ENCODE peak calls at places on chromosomes 16 and 17, in five cellular contexts. X is GM23338, D is A549, F is GM12878, A is HepG2. W is an unnamed sample.

GRCh38 chr16:7962480-7962879 is 627.8 kb downstream of the TMEM114 start:
- DNase-seq in A (no peak), D (no peak), F (no peak), X (no peak), W (no peak)

GRCh38 chr17:77927777-77928518 is 30.6 kb upstream of the TNRC6C start:
- DNase-seq in A (no peak), D (no peak), F (no peak), X (no peak), W (no peak)

GRCh38 chr17:48611681-48612455 is 1.1 kb upstream of the HOXB7 start:
- DNase-seq in X (peak; percentile 72), D (peak; percentile 70), A (no peak), F (no peak), W (no peak)

GRCh38 chr16:8888951-8889892 is 7.1 kb downstream of the LITAFD start:
- DNase-seq in A (no peak), D (no peak), F (no peak), X (no peak), W (no peak)

GRCh38 chr17:27478901-27479531 is 22.8 kb downstream of the KSR1 start:
- DNase-seq in D (no peak), F (no peak), A (no peak), X (no peak), W (no peak)

GRCh38 chr16:88469615-88470395 is 16.7 kb downstream of the ZFPM1 start:
- DNase-seq in F (no peak), D (no peak), X (no peak), A (no peak), W (no peak)

GRCh38 chr16:82824408-82824807 is 197.6 kb downstream of the CDH13 start:
- DNase-seq in F (no peak), D (no peak), X (no peak), A (no peak), W (peak; percentile 1)

GRCh38 chr16:57747496-57747895 is 11.9 kb downstream of the KATNB1 start:
- DNase-seq in A (no peak), D (no peak), F (no peak), X (no peak), W (no peak)

GRCh38 chr16:85036398-85037049 is 8.9 kb downstream of the KIAA0513 start:
- DNase-seq in A (no peak), D (no peak), F (no peak), X (no peak), W (no peak)

GRCh38 chr17:65741690-65742089 is 180.2 kb upstream of the AXIN2 start:
- DNase-seq in D (no peak), X (no peak), F (no peak), A (no peak), W (no peak)

GRCh38 chr17:45985447-45985846 is 13.6 kb upstream of the STH start:
- DNase-seq in X (no peak), F (no peak), D (no peak), A (no peak), W (no peak)

GRCh38 chr16:11253009-11253994 is 2.7 kb downstream of the SOCS1 start:
- DNase-seq in X (no peak), F (no peak), A (no peak), D (no peak), W (peak; percentile 46)

GRCh38 chr17:34443832-34444469 is 80.9 kb upstream of the CCL1 start:
- DNase-seq in D (peak; percentile 48), F (no peak), X (peak; percentile 60), A (peak; percentile 9), W (peak; percentile 24)

GRCh38 chr16:2486645-2487516 is 12.0 kb downstream of the TBC1D24 start:
- DNase-seq in D (no peak), X (no peak), A (no peak), F (peak; percentile 51), W (no peak)

GRCh38 chr17:3732171-3732570 is 8.5 kb downstream of the HASPIN start:
- DNase-seq in D (no peak), A (peak; percentile 59), X (no peak), F (peak; percentile 60), W (peak; percentile 60)

GRCh38 chr17:61309857-61310256 is 89.8 kb upstream of the TBX2 start:
- DNase-seq in F (no peak), A (no peak), D (no peak), X (no peak), W (no peak)

GRCh38 chr17:49438885-49439284 is 24.2 kb upstream of the PHB1 start:
- DNase-seq in D (no peak), X (peak; percentile 41), A (no peak), F (no peak), W (no peak)

GRCh38 chr16:27700596-27700995 is 150.7 kb downstream of the KATNIP start:
- DNase-seq in F (no peak), X (no peak), D (no peak), A (no peak), W (no peak)

GRCh38 chr16:65342231-65342866 is 220.5 kb upstream of the CDH11 start:
- DNase-seq in F (no peak), X (peak; percentile 44), D (no peak), A (no peak), W (no peak)

GRCh38 chr16:58591083-58591482 is 38.5 kb downstream of the CNOT1 start:
- DNase-seq in D (no peak), X (no peak), F (no peak), A (no peak), W (no peak)

GRCh38 chr16:27189335-27189972 is 13.9 kb upstream of the KDM8 start:
- DNase-seq in F (no peak), D (no peak), A (no peak), X (peak; percentile 20), W (no peak)

GRCh38 chr17:27807567-27808470 is 7.5 kb upstream of the NOS2 start:
- DNase-seq in A (no peak), F (peak; percentile 83), X (no peak), D (no peak), W (no peak)

GRCh38 chr17:80824549-80825470 is 166.8 kb upstream of the CHMP6 start:
- DNase-seq in F (no peak), D (no peak), X (no peak), A (no peak), W (peak; percentile 17)

GRCh38 chr17:7176107-7176851 is 2.9 kb downstream of the ASGR1 start:
- DNase-seq in F (no peak), X (no peak), A (no peak), D (no peak), W (no peak)

GRCh38 chr17:7176870-7177209 is 2.3 kb downstream of the ASGR1 start:
- DNase-seq in A (no peak), X (peak; percentile 61), F (no peak), D (no peak), W (no peak)

GRCh38 chr17:7175363-7175733 is 3.8 kb downstream of the ASGR1 start:
- DNase-seq in A (no peak), X (no peak), D (no peak), F (no peak), W (no peak)

GRCh38 chr17:7173687-7174602 is 5.2 kb downstream of the ASGR1 start:
- DNase-seq in F (no peak), A (no peak), D (no peak), X (peak; percentile 96), W (no peak)

GRCh38 chr17:7174603-7175362 is 4.4 kb downstream of the ASGR1 start:
- DNase-seq in F (no peak), X (no peak), D (no peak), A (no peak), W (no peak)
- TF ChIP-seq JUNB in F (no peak), X (no peak), D (no peak), A (no peak), W (no peak)

GRCh38 chr17:74516561-74516960 is 14.7 kb downstream of the CD300LB start:
- DNase-seq in A (no peak), F (no peak), D (no peak), X (no peak), W (no peak)
- TF ChIP-seq JUNB in A (no peak), F (no peak), D (no peak), X (no peak), W (no peak)

GRCh38 chr16:66580605-66581209 is 1.4 kb downstream of the CMTM2 start:
- DNase-seq in A (peak; percentile 16), X (peak; percentile 65), D (no peak), F (no peak), W (no peak)
- TF ChIP-seq JUNB in A (no peak), X (no peak), D (no peak), F (no peak), W (no peak)

GRCh38 chr17:40901981-40902862 is 17.2 kb upstream of the KRT20 start:
- DNase-seq in F (no peak), X (no peak), D (peak; percentile 96), A (peak; percentile 99), W (no peak)
- TF ChIP-seq JUNB in F (peak; percentile 23), X (no peak), D (peak; percentile 99), A (peak; percentile 83), W (no peak)

DNA sequence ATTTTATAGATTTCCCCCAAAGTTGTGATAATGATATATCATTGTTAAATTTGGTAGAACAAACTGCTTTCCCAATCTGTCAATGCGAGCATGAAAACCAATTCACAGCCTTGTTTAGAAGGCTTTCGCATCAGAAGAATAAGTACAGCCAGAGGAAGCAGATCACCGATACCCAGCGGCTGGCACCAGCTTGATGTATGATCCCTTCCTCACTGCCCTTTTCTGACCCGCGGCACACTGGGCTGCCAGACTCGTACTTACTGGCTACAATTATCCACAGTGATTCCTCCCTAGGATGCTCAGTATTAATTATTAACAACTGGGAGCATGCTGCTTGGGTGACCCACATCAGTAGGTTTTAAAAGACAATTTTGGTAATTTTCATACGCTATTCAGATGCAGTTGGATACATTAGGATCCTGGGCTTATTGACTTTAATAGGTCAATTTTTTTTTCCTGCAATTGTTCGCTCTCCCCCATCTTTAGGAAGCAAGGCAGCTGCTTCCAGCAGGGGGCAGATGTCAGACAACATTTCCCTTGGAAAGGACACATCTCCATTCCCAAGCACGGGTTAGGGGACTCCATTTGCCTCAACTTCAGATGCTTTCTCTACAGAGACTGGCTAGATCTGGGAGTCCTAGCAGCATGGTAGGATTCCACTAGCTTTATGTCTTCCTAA is 582.7 kb upstream of the PSMD7 start:
- DNase-seq in D (peak; percentile 9), A (peak; percentile 42), X (peak; percentile 76), F (no peak), W (peak; percentile 42)
- TF ChIP-seq JUNB in D (no peak), A (no peak), X (no peak), F (no peak), W (no peak)

GRCh38 chr17:1004769-1005295 is 7.9 kb downstream of the TIMM22 start:
- DNase-seq in F (no peak), A (no peak), X (no peak), D (no peak), W (peak; percentile 25)
- TF ChIP-seq JUNB in F (no peak), A (no peak), X (no peak), D (no peak), W (no peak)